ENCODE peak calls at places on chromosomes 13 and 19, in eight cellular contexts. O, U, N, F, P, M, D and V are unnamed samples.

GRCh38 chr13:23107665-23108064 is 73.1 kb upstream of the SGCG start:
- DNase-seq in P (no peak), M (no peak), D (no peak), U (no peak), N (no peak), O (no peak), F (no peak), V (no peak)

GRCh38 chr19:18160792-18161690 is 8.1 kb downstream of the PIK3R2 start:
- DNase-seq in F (no peak), N (peak), P (no peak), D (peak), O (peak), U (no peak), M (peak), V (peak)

GRCh38 chr19:38070573-38070972 is 153.4 kb downstream of the DPF1 start:
- DNase-seq in M (no peak), F (peak), N (no peak), D (no peak), P (peak), U (peak), O (peak), V (no peak)

GRCh38 chr19:2042485-2043268 is 8.4 kb downstream of the MKNK2 start:
- DNase-seq in O (no peak), U (no peak), N (no peak), M (peak), P (no peak), F (no peak), D (no peak), V (no peak)

GRCh38 chr13:94632227-94632980 is 30.7 kb downstream of the GPR180 start:
- DNase-seq in F (no peak), U (no peak), D (no peak), O (no peak), M (no peak), P (no peak), N (no peak), V (no peak)

GRCh38 chr13:77026255-77026782 is 640 bp downstream of the FBXL3 start:
- DNase-seq in P (no peak), N (peak), U (peak), D (peak), F (peak), O (peak), M (peak), V (peak)

GRCh38 chr13:44432595-44432994 is 59.0 kb downstream of the SERP2 start:
- DNase-seq in N (no peak), F (no peak), U (peak), D (no peak), O (peak), M (no peak), P (no peak), V (no peak)

GRCh38 chr13:62360609-62361008 is 945.0 kb upstream of the PCDH20 start:
- DNase-seq in M (no peak), D (no peak), U (no peak), F (no peak), N (no peak), O (no peak), P (no peak), V (no peak)

GRCh38 chr19:55585658-55586339 is 5.2 kb upstream of the ZNF579 start:
- DNase-seq in O (peak), M (peak), U (no peak), D (peak), F (no peak), N (no peak), P (peak), V (peak)

GRCh38 chr19:31232871-31233270 is 116.4 kb downstream of the TSHZ3 start:
- DNase-seq in O (peak), M (no peak), P (peak), N (no peak), F (no peak), D (no peak), U (peak), V (no peak)

GRCh38 chr19:17091758-17092333 is 16.3 kb downstream of the MYO9B start:
- DNase-seq in D (no peak), U (no peak), O (no peak), M (no peak), N (peak), F (peak), P (no peak), V (no peak)

GRCh38 chr13:94481966-94482365 is 2.5 kb upstream of the DCT start:
- DNase-seq in O (peak), F (no peak), M (no peak), P (peak), D (no peak), N (peak), U (peak), V (no peak)

GRCh38 chr19:45092747-45093678 is at the start of gene PPP1R37:
- DNase-seq in U (peak), M (peak), P (peak), F (peak), O (peak), D (peak), N (peak), V (peak)

GRCh38 chr19:45094158-45094557 is 1.2 kb downstream of the PPP1R37 start:
- DNase-seq in U (no peak), O (no peak), N (no peak), P (no peak), D (no peak), M (no peak), F (no peak), V (no peak)

GRCh38 chr19:45096700-45097099 is 3.7 kb downstream of the PPP1R37 start:
- DNase-seq in F (no peak), D (no peak), N (no peak), O (no peak), P (no peak), U (no peak), M (no peak), V (no peak)

GRCh38 chr19:45095496-45096413 is 2.8 kb downstream of the PPP1R37 start:
- DNase-seq in U (no peak), M (no peak), F (no peak), D (no peak), N (no peak), P (no peak), O (no peak), V (no peak)

DNA sequence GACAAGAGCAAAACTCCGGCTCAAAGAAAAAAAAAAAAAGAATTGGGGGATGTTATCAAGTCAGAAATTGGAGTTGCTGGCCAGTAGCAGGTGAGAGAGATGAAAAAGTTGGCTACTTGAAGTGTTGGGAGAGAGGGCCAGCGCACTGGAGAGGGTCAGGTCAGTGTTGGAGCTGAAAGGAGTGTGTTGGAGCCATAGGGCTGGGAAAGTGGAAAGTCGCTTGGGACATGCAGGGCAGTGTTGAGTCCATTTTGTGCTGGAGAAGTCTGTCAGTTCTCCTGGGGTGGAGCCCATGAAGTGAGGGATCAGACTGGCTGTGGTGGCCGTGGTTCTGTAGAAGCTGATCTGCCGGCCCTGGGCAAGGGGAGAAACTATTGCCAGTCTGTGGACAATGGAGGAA is 1.7 kb downstream of the PPP1R37 start:
- DNase-seq in M (no peak), N (no peak), P (no peak), O (no peak), D (no peak), F (no peak), U (no peak), V (no peak)
- H3K4me3 ChIP-seq in M (no peak), N (no peak), P (peak), O (peak), D (peak), F (peak), U (no peak), V (peak)

GRCh38 chr13:113836917-113837553 is 26.8 kb downstream of the GAS6 start:
- DNase-seq in D (no peak), O (peak), U (peak), P (peak), F (no peak), N (peak), M (no peak), V (no peak)
- H3K4me3 ChIP-seq in D (no peak), O (no peak), U (no peak), P (no peak), F (no peak), N (no peak), M (no peak), V (no peak)

GRCh38 chr13:71417205-71417604 is 449.8 kb downstream of the DACH1 start:
- DNase-seq in D (no peak), O (peak), M (no peak), F (no peak), U (peak), N (no peak), P (no peak), V (no peak)
- H3K4me3 ChIP-seq in D (no peak), O (no peak), M (no peak), F (no peak), U (no peak), N (no peak), P (no peak), V (no peak)

GRCh38 chr19:35410487-35410886 is 37.6 kb upstream of the FFAR2 start:
- DNase-seq in D (no peak), F (no peak), N (no peak), M (no peak), P (no peak), O (no peak), U (no peak), V (no peak)

GRCh38 chr19:35408284-35409171 is 37.7 kb downstream of the GPR42 start:
- DNase-seq in O (no peak), N (no peak), M (no peak), P (no peak), U (no peak), F (no peak), D (no peak), V (no peak)

GRCh38 chr19:35404879-35405622 is 34.2 kb downstream of the GPR42 start:
- DNase-seq in U (peak), D (peak), P (no peak), N (no peak), O (peak), M (peak), F (peak), V (no peak)

GRCh38 chr19:35407619-35408018 is 36.8 kb downstream of the GPR42 start:
- DNase-seq in F (no peak), M (no peak), U (no peak), D (no peak), N (no peak), O (no peak), P (no peak), V (no peak)

DNA sequence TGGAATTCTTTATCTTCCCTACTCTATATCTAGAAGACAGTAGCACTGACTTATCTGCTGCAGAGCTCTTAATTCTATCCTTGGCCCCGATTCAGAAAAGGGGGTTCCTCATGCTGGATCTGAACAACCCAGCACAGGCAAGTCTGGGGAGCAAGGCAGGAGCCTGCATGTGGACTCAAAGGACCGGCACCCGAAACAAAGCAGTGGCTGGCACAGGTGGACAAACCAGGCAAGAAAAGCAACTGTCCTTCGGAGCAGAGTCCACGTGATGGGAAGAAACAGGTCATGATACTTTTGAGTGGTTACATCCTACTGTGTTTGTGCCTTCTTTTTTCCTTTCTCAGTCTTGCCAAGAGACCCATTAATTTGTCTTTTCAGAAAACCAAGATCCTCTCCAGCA is 38.3 kb downstream of the GPR42 start:
- DNase-seq in F (no peak), O (no peak), P (no peak), N (no peak), M (no peak), D (no peak), U (no peak), V (no peak)
- H3K4me3 ChIP-seq in F (no peak), O (no peak), P (no peak), N (no peak), M (no peak), D (no peak), U (no peak), V (no peak)